ENCODE peak calls at places on chromosomes 2 and 18, in six cellular contexts. T, W, X, I, J and P are unnamed samples.

GRCh38 chr2:88737385-88737784 is 45.9 kb downstream of the RPIA start:
- DNase-seq in T (peak; percentile 55), W (no peak), X (no peak), I (no peak), J (no peak), P (no peak)

GRCh38 chr2:79994161-79994560 is 310.4 kb downstream of the LRRTM1 start:
- DNase-seq in T (no peak), W (no peak), X (no peak), I (no peak), J (peak; percentile 25), P (no peak)

GRCh38 chr2:99697811-99698568 is 208.2 kb upstream of the REV1 start:
- DNase-seq in T (peak; percentile 88), W (no peak), X (no peak), I (no peak), J (peak; percentile 19), P (no peak)

GRCh38 chr2:49044680-49045079 is 109.6 kb downstream of the FSHR start:
- DNase-seq in T (no peak), W (no peak), X (peak; percentile 12), I (peak; percentile 6), J (no peak), P (no peak)

GRCh38 chr2:233929352-233929843 is 12.2 kb downstream of the TRPM8 start:
- DNase-seq in T (peak; percentile 29), W (peak; percentile 21), X (no peak), I (no peak), J (peak; percentile 29), P (peak; percentile 27)

GRCh38 chr2:77479895-77480294 is 42.3 kb downstream of the LRRTM4 start:
- DNase-seq in T (no peak), W (no peak), X (no peak), I (peak; percentile 10), J (no peak), P (no peak)

GRCh38 chr18:56702946-56703345 is 51.8 kb downstream of the WDR7 start:
- DNase-seq in T (peak; percentile 68), W (peak; percentile 58), X (peak; percentile 25), I (peak; percentile 54), J (peak; percentile 76), P (peak; percentile 79)

GRCh38 chr2:6412533-6413085 is 453.1 kb downstream of the CMPK2 start:
- DNase-seq in T (peak; percentile 46), W (no peak), X (no peak), I (no peak), J (no peak), P (no peak)

GRCh38 chr2:241890524-241891235 is 21.2 kb downstream of the RTP5 start:
- DNase-seq in T (no peak), W (no peak), X (no peak), I (no peak), J (no peak), P (no peak)

GRCh38 chr2:128638741-128639477 is 320.2 kb upstream of the HS6ST1 start:
- DNase-seq in T (peak; percentile 70), W (no peak), X (no peak), I (peak; percentile 42), J (no peak), P (no peak)
- H3K9me2 ChIP-seq in T (no peaks in the 10 kb centered on the region), W (no peaks in the 10 kb centered on the region), X (no peaks in the 10 kb centered on the region), I (no peaks in the 10 kb centered on the region), J (no peaks in the 10 kb centered on the region), P (no peaks in the 10 kb centered on the region)

GRCh38 chr2:157334797-157335196 is 9.2 kb upstream of the ERMN start:
- DNase-seq in T (no peak), W (no peak), X (no peak), I (no peak), J (no peak), P (no peak)
- H3K4me1 ChIP-seq in T (no peaks in the 10 kb centered on the region), W (peaks cover 4% of the 10 kb centered on the region), X (peaks cover 7% of the 10 kb centered on the region), I (no peaks in the 10 kb centered on the region), J (peaks cover 4% of the 10 kb centered on the region), P (no peaks in the 10 kb centered on the region)

GRCh38 chr18:23247896-23248295 is 112.6 kb downstream of the CABLES1 start:
- DNase-seq in T (no peak), W (no peak), X (no peak), I (no peak), J (no peak), P (no peak)
- H3K9ac ChIP-seq in T (no peak overlapping the region), W (no peak overlapping the region), X (no peak overlapping the region), I (no peak overlapping the region), J (no peak overlapping the region), P (no peak overlapping the region)

GRCh38 chr2:128638311-128638710 is 319.6 kb upstream of the HS6ST1 start:
- DNase-seq in T (no peak), W (no peak), X (no peak), I (no peak), J (no peak), P (no peak)
- H3K9me2 ChIP-seq in T (no peaks in the 10 kb centered on the region), W (no peaks in the 10 kb centered on the region), X (no peaks in the 10 kb centered on the region), I (no peaks in the 10 kb centered on the region), J (no peaks in the 10 kb centered on the region), P (no peaks in the 10 kb centered on the region)

GRCh38 chr2:136131484-136131960 is 13.6 kb upstream of the CXCR4 start:
- DNase-seq in T (no peak), W (no peak), X (no peak), I (no peak), J (no peak), P (no peak)
- H3K4me1 ChIP-seq in T (no peaks in the 10 kb centered on the region), W (peaks cover 24% of the 10 kb centered on the region), X (peaks cover 34% of the 10 kb centered on the region), I (peaks cover 2% of the 10 kb centered on the region), J (peaks cover 14% of the 10 kb centered on the region), P (peaks cover 51% of the 10 kb centered on the region)

DNA sequence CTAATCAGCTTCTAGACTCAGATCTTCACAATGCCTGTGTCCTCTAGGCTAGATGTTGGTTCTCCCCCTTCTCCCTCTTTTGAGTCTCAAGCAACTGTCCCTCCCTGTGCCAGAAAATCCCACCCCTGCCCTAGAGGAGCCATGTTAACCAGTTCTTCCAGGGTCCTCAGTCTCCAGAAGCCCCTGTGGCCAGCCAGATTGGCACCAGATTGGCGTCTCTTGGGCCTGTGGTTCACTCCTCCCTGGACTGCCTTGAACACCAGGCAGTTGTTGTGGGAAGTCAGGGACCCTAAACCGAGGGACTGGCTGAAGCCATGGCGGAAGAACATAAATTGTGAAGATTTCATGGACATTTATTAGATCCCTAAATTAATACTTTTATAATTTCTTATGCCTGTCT is 36.6 kb downstream of the CYP26B1 start:
- DNase-seq in T (no peak), W (no peak), X (no peak), I (no peak), J (no peak), P (no peak)
- H3K9ac ChIP-seq in T (no peak overlapping the region), W (no peak overlapping the region), X (no peak overlapping the region), I (no peak overlapping the region), J (no peak overlapping the region), P (no peak overlapping the region)

GRCh38 chr2:7987992-7988391 is 693.9 kb upstream of the ID2 start:
- DNase-seq in T (no peak), W (no peak), X (no peak), I (no peak), J (no peak), P (no peak)
- H3K9me2 ChIP-seq in T (no peaks in the 10 kb centered on the region), W (no peaks in the 10 kb centered on the region), X (no peaks in the 10 kb centered on the region), I (no peaks in the 10 kb centered on the region), J (no peaks in the 10 kb centered on the region), P (no peaks in the 10 kb centered on the region)

DNA sequence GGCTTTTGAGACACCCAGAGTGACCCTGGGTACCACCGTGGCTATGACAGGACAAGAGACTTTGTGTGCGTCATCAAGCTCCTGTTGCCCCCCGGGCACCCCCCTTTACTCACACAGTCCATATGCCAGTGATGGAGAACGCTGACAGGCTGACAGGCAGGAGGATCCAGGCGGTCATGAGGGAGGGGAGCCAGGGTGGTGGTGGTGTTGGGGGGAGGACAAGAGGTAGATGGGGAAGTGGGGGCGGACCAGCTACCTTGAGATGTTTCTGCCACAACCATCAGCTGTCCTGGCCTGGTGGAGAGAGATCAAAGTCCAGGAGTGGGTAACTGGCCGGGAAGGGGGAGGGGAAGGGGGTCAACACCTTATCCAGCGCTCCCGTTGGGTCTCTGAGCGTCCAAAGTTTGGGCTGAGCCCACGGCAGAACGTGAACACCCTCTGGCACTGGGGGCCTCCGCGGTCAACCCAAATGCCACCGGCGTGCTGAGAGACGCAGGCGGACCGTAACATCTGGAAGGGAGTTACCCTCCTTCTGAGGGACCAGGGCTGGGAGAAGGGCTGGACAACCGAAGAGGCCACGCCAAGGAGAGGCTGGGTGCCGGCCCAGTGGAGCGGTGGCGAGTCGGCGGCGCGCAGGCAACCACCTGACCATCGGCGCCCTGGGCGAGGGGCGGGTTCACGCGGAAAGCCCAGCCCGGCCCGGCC is 575 bp downstream of the TMEM150A start:
- DNase-seq in T (peak; percentile 79), W (no peak), X (no peak), I (peak; percentile 45), J (peak; percentile 41), P (peak; percentile 59)
- H3K4me1 ChIP-seq in T (peaks cover 35% of the 10 kb centered on the region), W (peaks cover 17% of the 10 kb centered on the region), X (peaks cover 5% of the 10 kb centered on the region), I (peaks cover 23% of the 10 kb centered on the region), J (peaks cover 5% of the 10 kb centered on the region), P (peaks cover 39% of the 10 kb centered on the region)